ENCODE peak calls at places on chromosomes 11 and 22, in eight cellular contexts. One of them, this sample, is unnamed.
A peak's percentile ranks its signal among the peaks of the same experiment; 100 is the strongest.

GRCh38 chr22:24741769-24742168 is 32.8 kb downstream of the PIWIL3 start:
- DNase-seq in smooth muscle cell of the brain vasculature: no peak
- DNase-seq in heart right ventricle: no peak
- DNase-seq in endothelial cell of umbilical vein: no peak
- DNase-seq in T47D: no peak
- DNase-seq in activated CD4-positive, alpha-beta memory T cell treated with anti-CD3 and anti-CD28 coated beads, Interleukin-2, amount 10 ng/mL, durations not matched to agents 7 days and 5 days: no peak
- DNase-seq in stimulated activated CD8-positive, alpha-beta memory T cell treated with anti-CD3 and anti-CD28 coated beads, Interleukin-2, amount 100 ng/mL, for 1 hour: no peak
- DNase-seq in fibroblast of the aortic adventitia: no peak
- DNase-seq in this sample: no peak

GRCh38 chr11:28343304-28344233 is 235.4 kb downstream of the METTL15 start:
- DNase-seq in smooth muscle cell of the brain vasculature: peak; percentile 69
- DNase-seq in heart right ventricle: no peak
- DNase-seq in endothelial cell of umbilical vein: peak; percentile 90
- DNase-seq in T47D: peak; percentile 70
- DNase-seq in activated CD4-positive, alpha-beta memory T cell treated with anti-CD3 and anti-CD28 coated beads, Interleukin-2, amount 10 ng/mL, durations not matched to agents 7 days and 5 days: no peak
- DNase-seq in stimulated activated CD8-positive, alpha-beta memory T cell treated with anti-CD3 and anti-CD28 coated beads, Interleukin-2, amount 100 ng/mL, for 1 hour: no peak
- DNase-seq in fibroblast of the aortic adventitia: peak; percentile 83
- DNase-seq in this sample: peak; percentile 35

GRCh38 chr11:36015806-36016205 is 71.9 kb downstream of the LDLRAD3 start:
- DNase-seq in smooth muscle cell of the brain vasculature: no peak
- DNase-seq in heart right ventricle: peak; percentile 25
- DNase-seq in endothelial cell of umbilical vein: no peak
- DNase-seq in T47D: no peak
- DNase-seq in activated CD4-positive, alpha-beta memory T cell treated with anti-CD3 and anti-CD28 coated beads, Interleukin-2, amount 10 ng/mL, durations not matched to agents 7 days and 5 days: no peak
- DNase-seq in stimulated activated CD8-positive, alpha-beta memory T cell treated with anti-CD3 and anti-CD28 coated beads, Interleukin-2, amount 100 ng/mL, for 1 hour: no peak
- DNase-seq in fibroblast of the aortic adventitia: peak; percentile 62
- DNase-seq in this sample: no peak

GRCh38 chr22:19516378-19517170 is 7.6 kb downstream of the CLDN5 start:
- DNase-seq in smooth muscle cell of the brain vasculature: no peak
- DNase-seq in heart right ventricle: no peak
- DNase-seq in endothelial cell of umbilical vein: no peak
- DNase-seq in T47D: no peak
- DNase-seq in activated CD4-positive, alpha-beta memory T cell treated with anti-CD3 and anti-CD28 coated beads, Interleukin-2, amount 10 ng/mL, durations not matched to agents 7 days and 5 days: no peak
- DNase-seq in stimulated activated CD8-positive, alpha-beta memory T cell treated with anti-CD3 and anti-CD28 coated beads, Interleukin-2, amount 100 ng/mL, for 1 hour: no peak
- DNase-seq in fibroblast of the aortic adventitia: no peak
- DNase-seq in this sample: no peak

GRCh38 chr11:118065375-118065774 is 11.5 kb upstream of the TMPRSS4 start:
- DNase-seq in smooth muscle cell of the brain vasculature: no peak
- DNase-seq in heart right ventricle: no peak
- DNase-seq in endothelial cell of umbilical vein: no peak
- DNase-seq in T47D: no peak
- DNase-seq in activated CD4-positive, alpha-beta memory T cell treated with anti-CD3 and anti-CD28 coated beads, Interleukin-2, amount 10 ng/mL, durations not matched to agents 7 days and 5 days: no peak
- DNase-seq in stimulated activated CD8-positive, alpha-beta memory T cell treated with anti-CD3 and anti-CD28 coated beads, Interleukin-2, amount 100 ng/mL, for 1 hour: no peak
- DNase-seq in fibroblast of the aortic adventitia: no peak
- DNase-seq in this sample: no peak

GRCh38 chr11:112289588-112290461 is 29.2 kb upstream of the PLET1 start:
- DNase-seq in smooth muscle cell of the brain vasculature: no peak
- DNase-seq in heart right ventricle: peak; percentile 88
- DNase-seq in endothelial cell of umbilical vein: peak; percentile 52
- DNase-seq in T47D: peak; percentile 66
- DNase-seq in activated CD4-positive, alpha-beta memory T cell treated with anti-CD3 and anti-CD28 coated beads, Interleukin-2, amount 10 ng/mL, durations not matched to agents 7 days and 5 days: peak; percentile 89
- DNase-seq in stimulated activated CD8-positive, alpha-beta memory T cell treated with anti-CD3 and anti-CD28 coated beads, Interleukin-2, amount 100 ng/mL, for 1 hour: peak; percentile 69
- DNase-seq in fibroblast of the aortic adventitia: peak; percentile 52
- DNase-seq in this sample: no peak

GRCh38 chr11:106642331-106642730 is 375.9 kb downstream of the GUCY1A2 start:
- DNase-seq in smooth muscle cell of the brain vasculature: no peak
- DNase-seq in heart right ventricle: no peak
- DNase-seq in endothelial cell of umbilical vein: no peak
- DNase-seq in T47D: no peak
- DNase-seq in activated CD4-positive, alpha-beta memory T cell treated with anti-CD3 and anti-CD28 coated beads, Interleukin-2, amount 10 ng/mL, durations not matched to agents 7 days and 5 days: no peak
- DNase-seq in stimulated activated CD8-positive, alpha-beta memory T cell treated with anti-CD3 and anti-CD28 coated beads, Interleukin-2, amount 100 ng/mL, for 1 hour: no peak
- DNase-seq in fibroblast of the aortic adventitia: peak; percentile 8
- DNase-seq in this sample: no peak

GRCh38 chr11:13126430-13126829 is 117.3 kb downstream of the RASSF10 start:
- DNase-seq in smooth muscle cell of the brain vasculature: peak; percentile 85
- DNase-seq in heart right ventricle: no peak
- DNase-seq in endothelial cell of umbilical vein: no peak
- DNase-seq in T47D: peak; percentile 72
- DNase-seq in activated CD4-positive, alpha-beta memory T cell treated with anti-CD3 and anti-CD28 coated beads, Interleukin-2, amount 10 ng/mL, durations not matched to agents 7 days and 5 days: no peak
- DNase-seq in stimulated activated CD8-positive, alpha-beta memory T cell treated with anti-CD3 and anti-CD28 coated beads, Interleukin-2, amount 100 ng/mL, for 1 hour: no peak
- DNase-seq in fibroblast of the aortic adventitia: peak; percentile 90
- DNase-seq in this sample: no peak

GRCh38 chr22:39216143-39216490 is 28.7 kb downstream of the PDGFB start:
- DNase-seq in smooth muscle cell of the brain vasculature: no peak
- DNase-seq in heart right ventricle: no peak
- DNase-seq in endothelial cell of umbilical vein: no peak
- DNase-seq in T47D: no peak
- DNase-seq in activated CD4-positive, alpha-beta memory T cell treated with anti-CD3 and anti-CD28 coated beads, Interleukin-2, amount 10 ng/mL, durations not matched to agents 7 days and 5 days: no peak
- DNase-seq in stimulated activated CD8-positive, alpha-beta memory T cell treated with anti-CD3 and anti-CD28 coated beads, Interleukin-2, amount 100 ng/mL, for 1 hour: no peak
- DNase-seq in fibroblast of the aortic adventitia: no peak
- DNase-seq in this sample: no peak

GRCh38 chr22:44029069-44029468 is 5.0 kb downstream of the PARVB start:
- DNase-seq in smooth muscle cell of the brain vasculature: no peak
- DNase-seq in heart right ventricle: no peak
- DNase-seq in endothelial cell of umbilical vein: no peak
- DNase-seq in T47D: no peak
- DNase-seq in activated CD4-positive, alpha-beta memory T cell treated with anti-CD3 and anti-CD28 coated beads, Interleukin-2, amount 10 ng/mL, durations not matched to agents 7 days and 5 days: no peak
- DNase-seq in stimulated activated CD8-positive, alpha-beta memory T cell treated with anti-CD3 and anti-CD28 coated beads, Interleukin-2, amount 100 ng/mL, for 1 hour: no peak
- DNase-seq in fibroblast of the aortic adventitia: no peak
- DNase-seq in this sample: no peak

GRCh38 chr22:37045958-37046357 is 5.6 kb upstream of the KCTD17 start:
- DNase-seq in smooth muscle cell of the brain vasculature: no peak
- DNase-seq in heart right ventricle: no peak
- DNase-seq in endothelial cell of umbilical vein: peak; percentile 42
- DNase-seq in T47D: no peak
- DNase-seq in activated CD4-positive, alpha-beta memory T cell treated with anti-CD3 and anti-CD28 coated beads, Interleukin-2, amount 10 ng/mL, durations not matched to agents 7 days and 5 days: no peak
- DNase-seq in stimulated activated CD8-positive, alpha-beta memory T cell treated with anti-CD3 and anti-CD28 coated beads, Interleukin-2, amount 100 ng/mL, for 1 hour: no peak
- DNase-seq in fibroblast of the aortic adventitia: peak; percentile 53
- DNase-seq in this sample: no peak

GRCh38 chr11:122362381-122362780 is 246.4 kb upstream of the BLID start:
- DNase-seq in smooth muscle cell of the brain vasculature: no peak
- DNase-seq in heart right ventricle: no peak
- DNase-seq in endothelial cell of umbilical vein: no peak
- DNase-seq in T47D: no peak
- DNase-seq in activated CD4-positive, alpha-beta memory T cell treated with anti-CD3 and anti-CD28 coated beads, Interleukin-2, amount 10 ng/mL, durations not matched to agents 7 days and 5 days: no peak
- DNase-seq in stimulated activated CD8-positive, alpha-beta memory T cell treated with anti-CD3 and anti-CD28 coated beads, Interleukin-2, amount 100 ng/mL, for 1 hour: no peak
- DNase-seq in fibroblast of the aortic adventitia: peak; percentile 31
- DNase-seq in this sample: no peak

GRCh38 chr11:81874627-81875026 is 859.0 kb downstream of the FAM181B start:
- DNase-seq in smooth muscle cell of the brain vasculature: no peak
- DNase-seq in heart right ventricle: no peak
- DNase-seq in endothelial cell of umbilical vein: no peak
- DNase-seq in T47D: no peak
- DNase-seq in activated CD4-positive, alpha-beta memory T cell treated with anti-CD3 and anti-CD28 coated beads, Interleukin-2, amount 10 ng/mL, durations not matched to agents 7 days and 5 days: peak; percentile 38
- DNase-seq in stimulated activated CD8-positive, alpha-beta memory T cell treated with anti-CD3 and anti-CD28 coated beads, Interleukin-2, amount 100 ng/mL, for 1 hour: no peak
- DNase-seq in fibroblast of the aortic adventitia: no peak
- DNase-seq in this sample: no peak

GRCh38 chr22:29032584-29032983 is 29.0 kb downstream of the C22orf31 start:
- DNase-seq in smooth muscle cell of the brain vasculature: no peak
- DNase-seq in heart right ventricle: no peak
- DNase-seq in endothelial cell of umbilical vein: peak; percentile 57
- DNase-seq in T47D: peak; percentile 39
- DNase-seq in activated CD4-positive, alpha-beta memory T cell treated with anti-CD3 and anti-CD28 coated beads, Interleukin-2, amount 10 ng/mL, durations not matched to agents 7 days and 5 days: no peak
- DNase-seq in stimulated activated CD8-positive, alpha-beta memory T cell treated with anti-CD3 and anti-CD28 coated beads, Interleukin-2, amount 100 ng/mL, for 1 hour: no peak
- DNase-seq in fibroblast of the aortic adventitia: peak; percentile 11
- DNase-seq in this sample: no peak

GRCh38 chr11:7900686-7901085 is 30.4 kb downstream of the OR10A6 start:
- DNase-seq in smooth muscle cell of the brain vasculature: no peak
- DNase-seq in heart right ventricle: no peak
- DNase-seq in endothelial cell of umbilical vein: no peak
- DNase-seq in T47D: peak; percentile 5
- DNase-seq in activated CD4-positive, alpha-beta memory T cell treated with anti-CD3 and anti-CD28 coated beads, Interleukin-2, amount 10 ng/mL, durations not matched to agents 7 days and 5 days: no peak
- DNase-seq in stimulated activated CD8-positive, alpha-beta memory T cell treated with anti-CD3 and anti-CD28 coated beads, Interleukin-2, amount 100 ng/mL, for 1 hour: no peak
- DNase-seq in fibroblast of the aortic adventitia: no peak
- DNase-seq in this sample: no peak

GRCh38 chr22:46754110-46754799 is 8.2 kb upstream of the TBC1D22A start:
- DNase-seq in smooth muscle cell of the brain vasculature: peak; percentile 82
- DNase-seq in heart right ventricle: peak; percentile 93
- DNase-seq in endothelial cell of umbilical vein: peak; percentile 99
- DNase-seq in T47D: peak; percentile 45
- DNase-seq in activated CD4-positive, alpha-beta memory T cell treated with anti-CD3 and anti-CD28 coated beads, Interleukin-2, amount 10 ng/mL, durations not matched to agents 7 days and 5 days: peak; percentile 50
- DNase-seq in stimulated activated CD8-positive, alpha-beta memory T cell treated with anti-CD3 and anti-CD28 coated beads, Interleukin-2, amount 100 ng/mL, for 1 hour: no peak
- DNase-seq in fibroblast of the aortic adventitia: peak; percentile 96
- DNase-seq in this sample: peak; percentile 98

GRCh38 chr11:61555051-61555969 is 25.6 kb downstream of the SYT7 start:
- DNase-seq in smooth muscle cell of the brain vasculature: no peak
- DNase-seq in heart right ventricle: no peak
- DNase-seq in endothelial cell of umbilical vein: no peak
- DNase-seq in T47D: no peak
- DNase-seq in activated CD4-positive, alpha-beta memory T cell treated with anti-CD3 and anti-CD28 coated beads, Interleukin-2, amount 10 ng/mL, durations not matched to agents 7 days and 5 days: no peak
- DNase-seq in stimulated activated CD8-positive, alpha-beta memory T cell treated with anti-CD3 and anti-CD28 coated beads, Interleukin-2, amount 100 ng/mL, for 1 hour: no peak
- DNase-seq in fibroblast of the aortic adventitia: no peak
- DNase-seq in this sample: no peak

GRCh38 chr11:45671246-45672171 is 6.1 kb upstream of the CHST1 start:
- DNase-seq in smooth muscle cell of the brain vasculature: no peak
- DNase-seq in heart right ventricle: no peak
- DNase-seq in endothelial cell of umbilical vein: no peak
- DNase-seq in T47D: no peak
- DNase-seq in activated CD4-positive, alpha-beta memory T cell treated with anti-CD3 and anti-CD28 coated beads, Interleukin-2, amount 10 ng/mL, durations not matched to agents 7 days and 5 days: no peak
- DNase-seq in stimulated activated CD8-positive, alpha-beta memory T cell treated with anti-CD3 and anti-CD28 coated beads, Interleukin-2, amount 100 ng/mL, for 1 hour: no peak
- DNase-seq in fibroblast of the aortic adventitia: no peak
- DNase-seq in this sample: no peak

GRCh38 chr11:63998558-63999348 is 12.5 kb downstream of the OTUB1 start:
- DNase-seq in smooth muscle cell of the brain vasculature: no peak
- DNase-seq in heart right ventricle: no peak
- DNase-seq in endothelial cell of umbilical vein: no peak
- DNase-seq in T47D: no peak
- DNase-seq in activated CD4-positive, alpha-beta memory T cell treated with anti-CD3 and anti-CD28 coated beads, Interleukin-2, amount 10 ng/mL, durations not matched to agents 7 days and 5 days: no peak
- DNase-seq in stimulated activated CD8-positive, alpha-beta memory T cell treated with anti-CD3 and anti-CD28 coated beads, Interleukin-2, amount 100 ng/mL, for 1 hour: no peak
- DNase-seq in fibroblast of the aortic adventitia: no peak
- DNase-seq in this sample: no peak

GRCh38 chr11:28798286-28798685 is 690.1 kb downstream of the METTL15 start:
- DNase-seq in smooth muscle cell of the brain vasculature: no peak
- DNase-seq in heart right ventricle: no peak
- DNase-seq in endothelial cell of umbilical vein: peak; percentile 86
- DNase-seq in T47D: no peak
- DNase-seq in activated CD4-positive, alpha-beta memory T cell treated with anti-CD3 and anti-CD28 coated beads, Interleukin-2, amount 10 ng/mL, durations not matched to agents 7 days and 5 days: no peak
- DNase-seq in stimulated activated CD8-positive, alpha-beta memory T cell treated with anti-CD3 and anti-CD28 coated beads, Interleukin-2, amount 100 ng/mL, for 1 hour: no peak
- DNase-seq in fibroblast of the aortic adventitia: peak; percentile 35
- DNase-seq in this sample: peak; percentile 24

GRCh38 chr11:96242191-96242845 is 100.7 kb downstream of the MAML2 start:
- DNase-seq in smooth muscle cell of the brain vasculature: no peak
- DNase-seq in heart right ventricle: no peak
- DNase-seq in endothelial cell of umbilical vein: no peak
- DNase-seq in T47D: no peak
- DNase-seq in activated CD4-positive, alpha-beta memory T cell treated with anti-CD3 and anti-CD28 coated beads, Interleukin-2, amount 10 ng/mL, durations not matched to agents 7 days and 5 days: no peak
- DNase-seq in stimulated activated CD8-positive, alpha-beta memory T cell treated with anti-CD3 and anti-CD28 coated beads, Interleukin-2, amount 100 ng/mL, for 1 hour: no peak
- DNase-seq in fibroblast of the aortic adventitia: peak; percentile 62
- DNase-seq in this sample: no peak

GRCh38 chr11:47160753-47161133 is 15.9 kb downstream of the ARFGAP2 start:
- DNase-seq in smooth muscle cell of the brain vasculature: no peak
- DNase-seq in heart right ventricle: no peak
- DNase-seq in endothelial cell of umbilical vein: peak; percentile 19
- DNase-seq in T47D: no peak
- DNase-seq in activated CD4-positive, alpha-beta memory T cell treated with anti-CD3 and anti-CD28 coated beads, Interleukin-2, amount 10 ng/mL, durations not matched to agents 7 days and 5 days: no peak
- DNase-seq in stimulated activated CD8-positive, alpha-beta memory T cell treated with anti-CD3 and anti-CD28 coated beads, Interleukin-2, amount 100 ng/mL, for 1 hour: no peak
- DNase-seq in fibroblast of the aortic adventitia: no peak
- DNase-seq in this sample: no peak

GRCh38 chr11:128451651-128452470 is 135.5 kb downstream of the ETS1 start:
- DNase-seq in smooth muscle cell of the brain vasculature: peak; percentile 78
- DNase-seq in heart right ventricle: peak; percentile 75
- DNase-seq in endothelial cell of umbilical vein: no peak
- DNase-seq in T47D: no peak
- DNase-seq in activated CD4-positive, alpha-beta memory T cell treated with anti-CD3 and anti-CD28 coated beads, Interleukin-2, amount 10 ng/mL, durations not matched to agents 7 days and 5 days: no peak
- DNase-seq in stimulated activated CD8-positive, alpha-beta memory T cell treated with anti-CD3 and anti-CD28 coated beads, Interleukin-2, amount 100 ng/mL, for 1 hour: no peak
- DNase-seq in fibroblast of the aortic adventitia: peak; percentile 80
- DNase-seq in this sample: no peak

GRCh38 chr22:19483481-19484244 is 3.9 kb downstream of the CDC45 start:
- DNase-seq in smooth muscle cell of the brain vasculature: no peak
- DNase-seq in heart right ventricle: no peak
- DNase-seq in endothelial cell of umbilical vein: peak; percentile 96
- DNase-seq in T47D: no peak
- DNase-seq in activated CD4-positive, alpha-beta memory T cell treated with anti-CD3 and anti-CD28 coated beads, Interleukin-2, amount 10 ng/mL, durations not matched to agents 7 days and 5 days: no peak
- DNase-seq in stimulated activated CD8-positive, alpha-beta memory T cell treated with anti-CD3 and anti-CD28 coated beads, Interleukin-2, amount 100 ng/mL, for 1 hour: no peak
- DNase-seq in fibroblast of the aortic adventitia: peak; percentile 43
- DNase-seq in this sample: peak; percentile 82

GRCh38 chr11:47156333-47156732 is 20.3 kb downstream of the ARFGAP2 start:
- DNase-seq in smooth muscle cell of the brain vasculature: no peak
- DNase-seq in heart right ventricle: no peak
- DNase-seq in endothelial cell of umbilical vein: no peak
- DNase-seq in T47D: no peak
- DNase-seq in activated CD4-positive, alpha-beta memory T cell treated with anti-CD3 and anti-CD28 coated beads, Interleukin-2, amount 10 ng/mL, durations not matched to agents 7 days and 5 days: no peak
- DNase-seq in stimulated activated CD8-positive, alpha-beta memory T cell treated with anti-CD3 and anti-CD28 coated beads, Interleukin-2, amount 100 ng/mL, for 1 hour: no peak
- DNase-seq in fibroblast of the aortic adventitia: no peak
- DNase-seq in this sample: no peak

GRCh38 chr11:119092880-119093665 is 8.4 kb downstream of the HMBS start:
- DNase-seq in smooth muscle cell of the brain vasculature: no peak
- DNase-seq in heart right ventricle: no peak
- DNase-seq in endothelial cell of umbilical vein: peak; percentile 18
- DNase-seq in T47D: peak; percentile 36
- DNase-seq in activated CD4-positive, alpha-beta memory T cell treated with anti-CD3 and anti-CD28 coated beads, Interleukin-2, amount 10 ng/mL, durations not matched to agents 7 days and 5 days: no peak
- DNase-seq in stimulated activated CD8-positive, alpha-beta memory T cell treated with anti-CD3 and anti-CD28 coated beads, Interleukin-2, amount 100 ng/mL, for 1 hour: no peak
- DNase-seq in fibroblast of the aortic adventitia: peak; percentile 41
- DNase-seq in this sample: no peak

GRCh38 chr22:30947821-30948454 is 20.6 kb downstream of the MORC2 start:
- DNase-seq in smooth muscle cell of the brain vasculature: peak; percentile 15
- DNase-seq in heart right ventricle: no peak
- DNase-seq in endothelial cell of umbilical vein: peak; percentile 63
- DNase-seq in T47D: peak; percentile 68
- DNase-seq in activated CD4-positive, alpha-beta memory T cell treated with anti-CD3 and anti-CD28 coated beads, Interleukin-2, amount 10 ng/mL, durations not matched to agents 7 days and 5 days: no peak
- DNase-seq in stimulated activated CD8-positive, alpha-beta memory T cell treated with anti-CD3 and anti-CD28 coated beads, Interleukin-2, amount 100 ng/mL, for 1 hour: no peak
- DNase-seq in fibroblast of the aortic adventitia: peak; percentile 79
- DNase-seq in this sample: peak; percentile 27

GRCh38 chr11:75280770-75281468 is 40.3 kb downstream of the TPBGL start:
- DNase-seq in smooth muscle cell of the brain vasculature: no peak
- DNase-seq in heart right ventricle: no peak
- DNase-seq in endothelial cell of umbilical vein: peak; percentile 58
- DNase-seq in T47D: no peak
- DNase-seq in activated CD4-positive, alpha-beta memory T cell treated with anti-CD3 and anti-CD28 coated beads, Interleukin-2, amount 10 ng/mL, durations not matched to agents 7 days and 5 days: no peak
- DNase-seq in stimulated activated CD8-positive, alpha-beta memory T cell treated with anti-CD3 and anti-CD28 coated beads, Interleukin-2, amount 100 ng/mL, for 1 hour: no peak
- DNase-seq in fibroblast of the aortic adventitia: no peak
- DNase-seq in this sample: peak; percentile 30

GRCh38 chr11:12889243-12889642 is 119.9 kb upstream of the RASSF10 start:
- DNase-seq in smooth muscle cell of the brain vasculature: peak; percentile 44
- DNase-seq in heart right ventricle: peak; percentile 28
- DNase-seq in endothelial cell of umbilical vein: no peak
- DNase-seq in T47D: no peak
- DNase-seq in activated CD4-positive, alpha-beta memory T cell treated with anti-CD3 and anti-CD28 coated beads, Interleukin-2, amount 10 ng/mL, durations not matched to agents 7 days and 5 days: no peak
- DNase-seq in stimulated activated CD8-positive, alpha-beta memory T cell treated with anti-CD3 and anti-CD28 coated beads, Interleukin-2, amount 100 ng/mL, for 1 hour: no peak
- DNase-seq in fibroblast of the aortic adventitia: peak; percentile 79
- DNase-seq in this sample: no peak